ENCODE peak calls at places on chromosomes 13 and 19, in four cellular contexts. V, N, G and Q are unnamed samples.

GRCh38 chr13:34246511-34246910 is 428.6 kb downstream of the RFC3 start:
- DNase-seq in G (no peak), V (no peak), N (peak), Q (peak)

GRCh38 chr13:70814684-70815083 is 706.4 kb upstream of the KLHL1 start:
- DNase-seq in V (no peak), N (no peak), G (no peak), Q (no peak)

GRCh38 chr13:90205911-90206310 is 1141.6 kb upstream of the MIR17HG start:
- DNase-seq in V (no peak), G (no peak), N (no peak), Q (no peak)

GRCh38 chr13:98563071-98563470 is 13.8 kb downstream of the STK24 start:
- DNase-seq in N (no peak), G (no peak), V (peak), Q (no peak)

GRCh38 chr13:40159736-40160135 is 504.3 kb downstream of the COG6 start:
- DNase-seq in G (no peak), N (no peak), V (no peak), Q (no peak)

GRCh38 chr19:3313199-3313575 is 53.2 kb upstream of the NFIC start:
- DNase-seq in G (no peak), N (no peak), V (no peak), Q (no peak)

GRCh38 chr13:39684531-39685137 is 29.2 kb downstream of the COG6 start:
- DNase-seq in G (no peak), N (peak), V (no peak), Q (no peak)

GRCh38 chr19:45413497-45413896 is 7.1 kb downstream of the POLR1G start:
- DNase-seq in N (peak), V (no peak), G (no peak), Q (no peak)

GRCh38 chr13:80717834-80718233 is 376.9 kb upstream of the SPRY2 start:
- DNase-seq in G (no peak), N (no peak), V (no peak), Q (no peak)

GRCh38 chr13:92838786-92839185 is 387.8 kb upstream of the GPC6 start:
- DNase-seq in G (no peak), N (peak), V (no peak), Q (peak)

GRCh38 chr13:28750187-28751045 is 31.6 kb upstream of the SLC46A3 start:
- DNase-seq in N (no peak), G (no peak), V (no peak), Q (no peak)

GRCh38 chr19:12715929-12716328 is 7.8 kb downstream of the TNPO2 start:
- DNase-seq in G (no peak), N (no peak), V (no peak), Q (no peak)

GRCh38 chr19:38473201-38473600 is 39.7 kb downstream of the RYR1 start:
- DNase-seq in V (no peak), G (no peak), N (no peak), Q (no peak)

GRCh38 chr13:48491423-48492122 is 41.3 kb downstream of the RCBTB2 start:
- DNase-seq in N (peak), G (no peak), V (no peak), Q (no peak)

GRCh38 chr19:55158848-55159793 is 1.6 kb upstream of the TNNI3 start:
- DNase-seq in N (peak), V (no peak), G (no peak), Q (peak)

GRCh38 chr19:41928221-41928683 is at the start of gene ERFL:
- DNase-seq in G (peak), V (no peak), N (no peak), Q (no peak)

GRCh38 chr13:35475960-35476943 is at the start of gene MAB21L1:
- DNase-seq in G (peak), V (no peak), N (peak), Q (peak)

GRCh38 chr13:109818891-109819290 is 32.5 kb upstream of the IRS2 start:
- DNase-seq in V (no peak), G (no peak), N (peak), Q (no peak)

GRCh38 chr13:72109863-72110262 is 242.9 kb upstream of the DACH1 start:
- DNase-seq in V (no peak), N (no peak), G (no peak), Q (no peak)

GRCh38 chr13:59666504-59666903 is 497.2 kb downstream of the DIAPH3 start:
- DNase-seq in N (peak), G (no peak), V (no peak), Q (no peak)

GRCh38 chr13:35039012-35039411 is 96.9 kb downstream of the NBEA start:
- DNase-seq in G (no peak), N (no peak), V (no peak), Q (no peak)

GRCh38 chr19:5434970-5435641 is 20.1 kb upstream of the ZNRF4 start:
- DNase-seq in N (peak), V (no peak), G (no peak), Q (peak)

GRCh38 chr19:4373601-4374441 is 26.5 kb downstream of the SH3GL1 start:
- DNase-seq in V (no peak), N (peak), G (no peak), Q (no peak)

GRCh38 chr13:25752957-25753540 is 298.8 kb downstream of the SHISA2 start:
- DNase-seq in G (peak), V (no peak), N (peak), Q (peak)

GRCh38 chr13:21674271-21675009 is 3.6 kb downstream of the FGF9 start:
- DNase-seq in N (no peak), V (no peak), G (peak), Q (no peak)

GRCh38 chr13:40503966-40504591 is 162.4 kb downstream of the FOXO1 start:
- DNase-seq in G (no peak), V (no peak), N (peak), Q (peak)

GRCh38 chr13:63409791-63410351 is 1994.2 kb upstream of the PCDH20 start:
- DNase-seq in G (no peak), N (peak), V (no peak), Q (no peak)

GRCh38 chr13:35836476-35836875 is 294.7 kb downstream of the DCLK1 start:
- DNase-seq in V (no peak), N (no peak), G (no peak), Q (no peak)

GRCh38 chr13:50161052-50161451 is 145.8 kb downstream of the KCNRG start:
- DNase-seq in V (no peak), N (peak), G (no peak), Q (peak)

GRCh38 chr13:50159613-50160012 is 144.4 kb downstream of the KCNRG start:
- DNase-seq in G (no peak), V (no peak), N (no peak), Q (no peak)

GRCh38 chr13:50156722-50157121 is 141.5 kb downstream of the KCNRG start:
- DNase-seq in V (no peak), G (no peak), N (peak), Q (peak)

GRCh38 chr13:50156140-50156539 is 140.9 kb downstream of the KCNRG start:
- DNase-seq in V (no peak), G (no peak), N (peak), Q (peak)

DNA sequence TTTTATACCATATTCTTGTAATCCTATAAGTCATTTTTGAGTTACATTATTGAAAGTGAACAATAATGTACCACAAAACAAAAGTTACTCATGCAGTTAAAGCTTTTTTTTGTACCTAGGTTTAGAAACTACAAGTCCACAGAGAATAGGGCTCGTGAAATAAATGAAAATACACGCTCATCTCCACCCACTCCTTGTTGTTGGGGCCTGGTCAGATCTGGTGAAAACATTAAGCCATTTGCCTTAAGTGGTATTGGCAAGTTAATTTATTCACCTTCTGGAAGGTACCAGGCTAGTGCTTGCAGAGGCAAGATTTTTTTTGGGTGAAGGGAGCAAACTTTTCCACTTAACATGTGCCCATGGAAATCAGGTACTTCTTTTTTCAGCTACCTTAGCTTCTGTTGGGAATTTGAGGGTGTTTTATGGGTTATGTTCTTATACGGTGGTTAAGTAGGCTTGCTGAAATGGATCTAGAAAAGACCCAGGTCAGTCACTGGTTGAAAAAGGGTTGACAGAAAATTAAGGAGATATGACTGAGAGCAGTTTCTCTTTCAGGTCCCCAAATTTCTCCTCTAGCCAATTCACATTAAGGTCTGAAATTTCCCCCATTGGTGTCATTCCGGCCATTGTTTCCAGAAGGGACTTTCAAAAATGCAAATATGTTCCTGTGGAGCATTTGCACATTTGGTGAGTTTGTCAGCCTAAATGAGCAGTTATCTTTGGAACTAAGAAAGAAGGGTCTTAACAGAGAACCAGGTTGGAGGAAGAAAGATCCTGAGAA is 143.3 kb downstream of the KCNRG start:
- DNase-seq in V (no peak), N (no peak), G (no peak), Q (no peak)
- H3K4me3 ChIP-seq in V (no peak), N (no peak), G (no peak), Q (no peak)

DNA sequence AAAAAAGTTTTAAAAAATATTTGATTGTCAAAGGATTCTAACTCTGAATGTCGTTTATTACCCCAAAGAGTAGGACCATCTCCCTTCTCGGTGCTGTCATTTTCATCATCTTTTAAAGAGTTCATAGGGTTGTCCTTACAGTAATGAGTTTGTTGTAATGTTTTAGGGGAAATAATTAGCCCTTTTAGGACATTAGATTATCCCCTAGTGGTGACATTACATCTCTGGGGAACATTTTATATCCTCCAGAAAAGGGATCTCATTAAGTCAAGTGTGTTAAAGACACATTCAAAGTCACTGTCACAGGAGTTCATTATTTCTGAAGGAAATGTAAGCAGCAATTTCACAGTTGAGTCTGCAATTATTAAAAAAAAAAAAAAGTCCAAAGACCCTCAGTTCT is 99.3 kb upstream of the GJB6 start:
- DNase-seq in N (no peak), V (no peak), G (no peak), Q (no peak)
- TF ChIP-seq CTCF in N (no peak), V (no peak), G (no peak), Q (peak)

GRCh38 chr19:18414504-18415176 is 4.6 kb upstream of the SSBP4 start:
- DNase-seq in G (no peak), V (no peak), N (no peak), Q (peak)
- H3K4me3 ChIP-seq in G (no peak), V (no peak), N (peak), Q (peak)

GRCh38 chr19:52094526-52094925 is 1.0 kb downstream of the ZNF841 start:
- DNase-seq in G (no peak), V (no peak), N (no peak), Q (no peak)

GRCh38 chr19:52099497-52100138 is 4.1 kb upstream of the ZNF841 start:
- DNase-seq in G (no peak), N (peak), V (no peak), Q (peak)

DNA sequence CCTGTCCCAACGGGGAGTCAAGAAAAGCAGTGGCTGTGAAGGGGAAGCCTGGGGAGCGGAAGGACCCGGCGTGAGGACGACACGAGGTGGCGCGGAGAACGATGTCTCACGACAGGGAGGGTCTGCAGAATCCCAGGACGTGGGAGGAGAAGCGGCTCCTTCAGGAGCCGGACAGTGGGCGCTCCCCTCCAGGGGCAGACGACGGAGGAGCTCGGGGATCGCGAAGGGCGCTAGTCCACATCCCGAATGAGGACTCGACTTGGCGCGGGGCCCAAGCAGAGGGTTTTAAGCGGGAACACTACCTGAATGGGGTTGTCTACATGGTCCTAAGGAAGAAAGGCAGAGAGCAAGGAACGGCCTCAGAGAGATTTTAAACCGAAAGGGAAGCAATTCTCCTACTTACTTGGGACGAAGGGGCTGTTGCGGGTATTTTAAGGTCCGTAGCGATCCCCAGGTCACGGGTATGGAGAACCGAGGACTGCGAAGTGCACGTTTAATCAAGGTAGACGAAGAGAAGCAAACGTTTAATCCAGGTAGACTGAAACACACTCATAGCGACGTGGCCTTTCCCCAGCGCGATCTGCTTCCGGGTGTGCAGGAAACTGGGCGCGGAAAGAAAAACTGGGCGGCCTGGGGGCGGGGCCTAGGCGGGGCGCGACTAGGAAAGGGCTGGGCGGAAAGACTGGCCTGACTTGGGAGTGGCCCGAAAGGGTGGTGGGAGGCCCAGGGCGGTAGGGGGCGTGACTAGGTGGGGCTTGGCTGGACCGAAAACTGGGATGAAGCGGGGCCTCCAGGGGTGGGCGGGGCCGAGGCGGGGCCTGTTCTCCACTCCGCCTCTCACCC is at the start of gene ZNF841:
- DNase-seq in N (peak), G (peak), V (peak), Q (peak)
- TF ChIP-seq CTCF in N (no peak), G (no peak), V (no peak), Q (no peak)

GRCh38 chr19:48480476-48481190 is 11.5 kb downstream of the CYTH2 start:
- DNase-seq in V (peak), G (peak), N (peak), Q (peak)
- H3K4me3 ChIP-seq in V (peak), G (peak), N (peak), Q (peak)

GRCh38 chr13:108086678-108087077 is 128.7 kb downstream of the LIG4 start:
- DNase-seq in G (no peak), N (no peak), V (no peak), Q (peak)
- TF ChIP-seq CTCF in G (no peak), N (no peak), V (no peak), Q (peak)

DNA sequence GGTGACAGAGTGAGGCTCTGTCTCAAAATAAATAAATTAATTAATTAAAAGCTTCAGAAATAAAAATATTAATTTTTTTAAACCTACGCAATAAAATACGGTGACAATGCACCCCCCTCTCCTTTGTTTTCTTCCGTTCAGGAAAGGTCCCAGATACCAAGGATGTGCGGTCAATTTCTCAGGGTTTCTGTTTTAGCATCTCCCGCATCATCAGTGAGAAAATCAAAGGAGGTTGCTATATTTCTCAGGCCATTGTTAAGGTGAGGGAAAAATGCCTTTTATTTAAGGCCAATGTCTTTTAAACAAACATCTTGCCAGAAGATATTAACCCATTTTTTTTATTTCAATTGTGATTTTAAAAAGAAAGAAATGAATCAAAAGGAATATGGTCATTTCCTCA is 111.7 kb downstream of the INSR start:
- DNase-seq in N (no peak), V (no peak), G (no peak), Q (no peak)
- H3K4me3 ChIP-seq in N (no peak), V (no peak), G (no peak), Q (no peak)